ENCODE peak calls at places on chromosomes 3 and 15, in eight cellular contexts. J, A, Q, K, B, F, S and I are unnamed samples.

GRCh38 chr3:171874251-171874679 is 31.1 kb downstream of the TMEM212 start:
- DNase-seq in F (no peak), S (no peak), A (peak; percentile 46), J (peak; percentile 93), Q (peak; percentile 98), B (no peak), K (peak; percentile 78), I (no peak)

GRCh38 chr3:108623504-108623903 is 34.0 kb downstream of the DZIP3 start:
- DNase-seq in J (no peak), Q (no peak), S (no peak), A (no peak), K (no peak), F (no peak), B (no peak), I (no peak)

GRCh38 chr15:81253846-81254245 is 57.2 kb downstream of the IL16 start:
- DNase-seq in B (no peak), F (no peak), K (no peak), S (no peak), A (no peak), J (no peak), Q (no peak), I (no peak)

GRCh38 chr15:58448906-58449305 is 17.1 kb downstream of the LIPC start:
- DNase-seq in S (no peak), A (no peak), B (no peak), F (no peak), K (no peak), Q (no peak), J (no peak), I (no peak)

GRCh38 chr15:63436872-63437375 is 55.3 kb upstream of the CA12 start:
- DNase-seq in Q (peak; percentile 88), J (peak; percentile 86), B (peak; percentile 86), K (peak; percentile 87), S (peak; percentile 17), A (peak; percentile 71), F (peak; percentile 88), I (no peak)

GRCh38 chr15:70203981-70204560 is 106.4 kb upstream of the TLE3 start:
- DNase-seq in F (no peak), Q (no peak), B (no peak), A (no peak), K (peak; percentile 73), J (no peak), S (no peak), I (no peak)

GRCh38 chr3:49534581-49535495 is 19.4 kb upstream of the BSN start:
- DNase-seq in F (no peak), S (no peak), B (peak; percentile 43), Q (no peak), J (no peak), A (no peak), K (peak; percentile 80), I (no peak)

GRCh38 chr3:58049143-58049785 is 41.0 kb downstream of the FLNB start:
- DNase-seq in J (peak; percentile 93), A (peak; percentile 97), B (peak; percentile 56), K (peak; percentile 100), F (no peak), S (no peak), Q (peak; percentile 96), I (no peak)

GRCh38 chr3:96622878-96623277 is 191.5 kb upstream of the EPHA6 start:
- DNase-seq in K (peak; percentile 1), S (no peak), J (no peak), Q (no peak), F (no peak), B (no peak), A (no peak), I (no peak)

DNA sequence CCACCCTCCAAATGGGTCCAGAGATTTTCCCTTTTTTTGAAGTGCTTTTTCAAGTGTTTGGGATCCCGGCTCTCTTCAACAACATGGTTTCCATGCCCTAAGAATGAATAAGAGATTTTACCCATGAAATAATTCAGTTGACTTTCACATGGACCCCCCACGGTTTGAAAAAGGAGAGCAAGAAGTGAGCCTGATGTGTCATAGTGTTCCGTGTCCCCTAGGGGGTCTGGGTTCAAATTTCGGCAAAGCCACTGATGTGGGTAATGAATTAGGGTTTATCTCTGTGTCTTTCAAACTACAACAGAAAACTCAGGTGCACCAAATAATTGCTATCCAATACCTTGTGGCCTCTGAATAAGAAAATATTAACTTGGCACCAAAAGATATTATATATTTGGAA is 2.9 kb downstream of the BOC start:
- DNase-seq in J (no peak), K (no peak), B (no peak), F (no peak), A (no peak), Q (no peak), S (no peak), I (no peak)
- H3K4me3 ChIP-seq in J (no peak overlapping the region), K (no peak overlapping the region), B (no peak overlapping the region), F (peak overlapping the region; percentile 75), A (no peak overlapping the region), Q (no peak overlapping the region), S (no peak overlapping the region), I (peak overlapping the region; percentile 31)

DNA sequence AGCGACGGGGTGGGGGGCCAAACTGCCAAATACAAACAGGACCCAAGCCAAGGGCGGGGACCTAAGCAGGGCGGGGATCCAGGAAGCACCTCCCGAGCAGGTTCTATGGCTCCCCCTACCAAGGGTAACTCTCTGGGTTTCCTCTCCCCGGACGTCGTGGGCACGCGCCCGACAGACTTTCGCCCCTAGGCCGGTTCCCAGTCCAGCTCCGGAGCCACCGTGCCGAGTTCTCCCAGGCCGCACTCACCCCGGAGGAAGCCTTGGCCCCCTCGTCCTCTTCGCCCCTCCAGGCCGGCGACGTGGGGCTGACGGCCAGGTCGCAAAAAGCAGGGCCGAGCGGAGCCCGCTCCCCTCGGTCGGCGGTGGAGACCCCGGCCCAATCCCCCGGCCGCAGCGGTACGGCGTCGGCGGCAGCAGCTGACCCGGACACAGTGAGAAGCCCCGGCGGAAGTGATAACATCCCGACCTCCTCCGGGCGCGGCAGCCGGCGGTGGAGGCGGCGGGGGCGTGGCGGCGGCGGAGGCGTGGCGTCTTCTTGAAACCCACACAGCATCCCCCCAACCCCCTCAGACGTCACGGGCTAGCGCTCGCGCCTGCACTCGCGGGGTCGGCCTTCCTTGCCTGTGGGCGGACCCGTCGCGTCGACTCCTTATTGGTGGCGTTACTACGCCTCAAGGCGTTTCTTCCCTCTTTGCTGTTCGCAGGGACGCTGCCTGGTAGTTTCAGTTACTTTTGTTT is at the start of gene BNIP2:
- DNase-seq in B (peak; percentile 99), F (peak; percentile 100), J (peak; percentile 99), S (peak; percentile 95), Q (peak; percentile 99), A (peak; percentile 98), K (peak; percentile 99), I (peak; percentile 100)
- H3K4me3 ChIP-seq in B (peak within 1 kb of the TSS; percentile 88), F (peak within 1 kb of the TSS; percentile 98), J (peak within 1 kb of the TSS; percentile 99), S (peak within 1 kb of the TSS; percentile 89), Q (peak within 1 kb of the TSS; percentile 97), A (peak within 1 kb of the TSS; percentile 72), K (peak within 1 kb of the TSS; percentile 89), I (peak within 1 kb of the TSS; percentile 96)

GRCh38 chr15:48176957-48177356 is 1.1 kb downstream of the MYEF2 start:
- DNase-seq in S (no peak), B (no peak), A (no peak), Q (no peak), K (no peak), J (no peak), F (no peak), I (no peak)
- H3K4me3 ChIP-seq in S (peak overlapping the region; percentile 88), B (peak overlapping the region; percentile 74), A (peak overlapping the region; percentile 59), Q (no peak overlapping the region), K (no peak overlapping the region), J (no peak overlapping the region), F (peak overlapping the region; percentile 58), I (peak overlapping the region; percentile 83)

DNA sequence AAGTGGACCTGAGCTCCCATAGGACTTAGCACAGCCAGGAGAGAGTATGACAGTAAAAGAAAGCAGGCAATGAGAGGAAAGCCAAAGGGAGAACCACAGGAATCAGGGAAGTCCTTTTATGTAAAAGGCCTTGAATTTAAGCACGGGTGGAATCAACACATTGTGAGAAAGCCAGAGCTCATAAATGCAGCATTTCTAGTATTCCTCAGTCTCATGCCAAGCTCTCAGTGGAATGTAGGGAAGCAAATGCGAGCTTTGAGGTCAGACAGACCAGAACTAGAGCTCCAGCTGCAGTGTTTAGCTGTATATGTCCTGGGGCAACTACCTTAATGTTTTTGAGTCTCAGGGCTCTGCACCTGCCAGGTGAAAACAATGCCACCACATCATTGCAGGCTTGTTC is 132.1 kb upstream of the TRIM42 start:
- DNase-seq in K (no peak), A (no peak), J (no peak), Q (no peak), B (no peak), S (no peak), F (no peak), I (no peak)
- H3K4me3 ChIP-seq in K (no peak overlapping the region), A (no peak overlapping the region), J (no peak overlapping the region), Q (no peak overlapping the region), B (no peak overlapping the region), S (no peak overlapping the region), F (no peak overlapping the region), I (no peak overlapping the region)

GRCh38 chr3:120417272-120417911 is 33.4 kb downstream of the FSTL1 start:
- DNase-seq in Q (peak; percentile 98), A (peak; percentile 84), J (peak; percentile 98), S (peak; percentile 71), F (peak; percentile 91), K (peak; percentile 100), B (peak; percentile 93), I (peak; percentile 95)

GRCh38 chr3:120415756-120416155 is 35.0 kb downstream of the FSTL1 start:
- DNase-seq in A (no peak), B (no peak), Q (no peak), S (no peak), J (no peak), F (no peak), K (no peak), I (peak; percentile 59)

GRCh38 chr3:120418446-120418845 is 32.3 kb downstream of the FSTL1 start:
- DNase-seq in B (no peak), S (no peak), F (no peak), Q (no peak), J (no peak), K (no peak), A (no peak), I (no peak)

GRCh38 chr3:120418866-120419490 is 31.8 kb downstream of the FSTL1 start:
- DNase-seq in B (peak; percentile 51), A (peak; percentile 27), S (no peak), J (peak; percentile 31), K (peak; percentile 89), Q (peak; percentile 54), F (no peak), I (no peak)

DNA sequence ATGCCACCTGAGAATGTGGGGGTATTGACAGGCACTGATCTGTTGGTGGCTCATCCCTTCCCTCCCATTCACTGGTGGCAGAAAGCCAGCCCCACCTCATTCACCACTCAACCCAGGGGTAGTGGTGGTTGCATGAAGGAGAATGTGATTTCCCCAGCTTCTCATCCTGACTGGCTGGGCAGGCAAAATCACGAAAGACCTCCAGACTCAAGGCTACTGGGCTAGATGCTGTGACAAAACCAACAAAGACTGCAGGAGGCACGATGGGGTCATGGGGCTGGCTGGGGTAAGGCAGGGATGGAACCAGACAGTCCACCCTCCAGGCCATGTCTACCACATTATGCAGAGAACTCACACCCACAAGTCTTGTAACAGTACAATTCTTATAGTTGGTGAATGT is 33.9 kb downstream of the FSTL1 start:
- DNase-seq in B (no peak), S (no peak), Q (no peak), K (no peak), J (no peak), F (no peak), A (no peak), I (peak; percentile 75)
- H3K4me3 ChIP-seq in B (no peak overlapping the region), S (peak overlapping the region; percentile 23), Q (no peak overlapping the region), K (no peak overlapping the region), J (no peak overlapping the region), F (peak overlapping the region; percentile 34), A (no peak overlapping the region), I (peak overlapping the region; percentile 3)

DNA sequence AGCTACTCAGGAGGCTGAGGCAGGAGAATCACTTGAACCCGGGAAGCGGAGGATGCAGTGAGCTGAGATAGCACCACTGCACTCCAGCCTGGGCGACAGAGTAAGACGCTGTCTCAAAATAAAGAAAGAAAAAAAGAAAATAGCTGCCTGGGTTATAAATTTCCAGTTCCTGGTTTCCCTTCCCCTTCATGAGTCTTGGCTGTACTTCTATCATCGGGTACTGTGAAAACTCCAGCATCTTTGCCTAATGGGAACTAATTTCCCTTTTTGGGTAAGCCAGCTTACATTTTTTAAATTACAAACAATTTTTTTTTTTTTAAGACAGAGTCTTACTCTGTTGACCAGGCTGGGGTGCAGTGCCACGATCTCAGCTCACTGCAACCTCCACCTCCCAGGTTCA is 15.0 kb downstream of the DENND4A start:
- DNase-seq in A (no peak), S (no peak), Q (no peak), J (no peak), F (no peak), B (no peak), K (no peak), I (no peak)
- H3K4me3 ChIP-seq in A (no peak overlapping the region), S (peak overlapping the region; percentile 4), Q (no peak overlapping the region), J (no peak overlapping the region), F (no peak overlapping the region), B (no peak overlapping the region), K (no peak overlapping the region), I (no peak overlapping the region)